ENCODE peak calls at places on chromosomes 2 and 18, in seven cellular contexts. L is H1, B is HepG2, O is SK-N-SH, X is HCT116, F is GM12878, D is K562. G is an unnamed sample.

GRCh38 chr18:6022840-6023239 is 127.5 kb upstream of the TMEM200C start:
- DNase-seq in L (peak; percentile 17), B (no peak), O (no peak), X (no peak), F (no peak), D (no peak), G (no peak)

GRCh38 chr18:50780144-50780543 is 39.7 kb downstream of the MRO start:
- DNase-seq in L (no peak), B (no peak), O (no peak), X (no peak), F (no peak), D (no peak), G (no peak)

GRCh38 chr2:127032601-127033000 is 74.4 kb downstream of the BIN1 start:
- DNase-seq in L (no peak), B (no peak), O (no peak), X (no peak), F (no peak), D (no peak), G (no peak)

GRCh38 chr2:241846406-241846805 is 12.3 kb downstream of the PDCD1 start:
- DNase-seq in L (no peak), B (no peak), O (no peak), X (no peak), F (no peak), D (no peak), G (no peak)

GRCh38 chr2:172549131-172549530 is 6.8 kb upstream of the PDK1 start:
- DNase-seq in L (no peak), B (no peak), O (no peak), X (no peak), F (no peak), D (no peak), G (no peak)

GRCh38 chr2:42712934-42713333 is 51.0 kb downstream of the OXER1 start:
- DNase-seq in L (no peak), B (no peak), O (no peak), X (no peak), F (no peak), D (no peak), G (no peak)

GRCh38 chr2:15979759-15980604 is 39.6 kb downstream of the MYCN start:
- DNase-seq in L (no peak), B (no peak), O (no peak), X (no peak), F (no peak), D (no peak), G (no peak)

GRCh38 chr2:238835726-238836301 is 12.1 kb upstream of the TWIST2 start:
- DNase-seq in L (no peak), B (no peak), O (no peak), X (no peak), F (no peak), D (no peak), G (no peak)

GRCh38 chr18:48667276-48668254 is 128.7 kb downstream of the CTIF start:
- DNase-seq in L (no peak), B (peak; percentile 23), O (peak; percentile 76), X (no peak), F (no peak), D (peak; percentile 20), G (no peak)
- TF ChIP-seq JUND in L (no peak), B (no peak), O (no peak), X (no peak), F (no peak), D (no peak), G (no peak)

GRCh38 chr2:72893594-72894319 is 6.5 kb downstream of the SPR start:
- DNase-seq in L (no peak), B (peak; percentile 68), O (peak; percentile 79), X (no peak), F (peak; percentile 55), D (peak; percentile 65), G (no peak)
- TF ChIP-seq JUND in L (no peak), B (no peak), O (no peak), X (no peak), F (no peak), D (no peak), G (no peak)

GRCh38 chr2:185978634-185979405 is 240.2 kb downstream of the FSIP2 start:
- DNase-seq in L (no peak), B (no peak), O (peak; percentile 6), X (peak; percentile 35), F (no peak), D (no peak), G (no peak)
- TF ChIP-seq JUND in L (no peak), B (no peak), O (no peak), X (no peak), F (no peak), D (no peak), G (no peak)

GRCh38 chr2:74119912-74120825 is 27.5 kb downstream of the BOLA3 start:
- DNase-seq in L (peak; percentile 54), B (peak; percentile 78), O (peak; percentile 97), X (no peak), F (peak; percentile 54), D (peak; percentile 94), G (peak; percentile 85)
- TF ChIP-seq JUND in L (no peak), B (peak; percentile 65), O (no peak), X (no peak), F (no peak), D (peak; percentile 40), G (no peak)

GRCh38 chr2:109438146-109438545 is 175.6 kb downstream of the SEPTIN10 start:
- DNase-seq in L (no peak), B (no peak), O (no peak), X (no peak), F (no peak), D (no peak), G (no peak)
- TF ChIP-seq JUND in L (no peak), B (no peak), O (no peak), X (no peak), F (no peak), D (no peak), G (no peak)